ENCODE peak calls at places on chromosomes 13 and 19, in four cellular contexts. L, H, F and S are unnamed samples.

GRCh38 chr19:12833747-12834417 is 497 bp downstream of the RTBDN start:
- DNase-seq in L (no peak), H (no peak), F (no peak), S (peak)

GRCh38 chr13:32165791-32166190 is 134.2 kb downstream of the FRY start:
- DNase-seq in L (no peak), H (no peak), F (no peak), S (no peak)

GRCh38 chr13:22793598-22794134 is 387.1 kb upstream of the SGCG start:
- DNase-seq in L (no peak), H (no peak), F (no peak), S (peak)

GRCh38 chr19:18865973-18866799 is 29.8 kb downstream of the CERS1 start:
- DNase-seq in L (peak), H (peak), F (peak), S (peak)

GRCh38 chr13:30898721-30899188 is 7.3 kb upstream of the MEDAG start:
- DNase-seq in L (peak), H (no peak), F (no peak), S (no peak)

GRCh38 chr13:102399791-102400618 is 1.8 kb downstream of the FGF14 start:
- DNase-seq in L (no peak), H (no peak), F (no peak), S (no peak)

GRCh38 chr13:28268800-28269223 is 130.5 kb downstream of the PAN3 start:
- DNase-seq in L (no peak), H (no peak), F (no peak), S (no peak)

GRCh38 chr19:16153582-16154336 is 10.3 kb downstream of the HSH2D start:
- DNase-seq in L (no peak), H (no peak), F (no peak), S (peak)

GRCh38 chr13:28012896-28013295 is 24.4 kb upstream of the URAD start:
- DNase-seq in L (no peak), H (no peak), F (no peak), S (no peak)

GRCh38 chr13:73064991-73065390 is 6.2 kb downstream of the KLF5 start:
- DNase-seq in L (no peak), H (no peak), F (no peak), S (no peak)

GRCh38 chr13:24644051-24644450 is 36.2 kb upstream of the ATP12A start:
- DNase-seq in L (peak), H (no peak), F (no peak), S (no peak)

GRCh38 chr19:51311388-51312257 is at the start of gene IGLON5:
- DNase-seq in L (no peak), H (no peak), F (no peak), S (no peak)

GRCh38 chr13:105465251-105465650 is 1070.2 kb downstream of the EFNB2 start:
- DNase-seq in L (no peak), H (no peak), F (no peak), S (no peak)

GRCh38 chr19:2291185-2291751 is 9.3 kb upstream of the PEAK3 start:
- DNase-seq in L (no peak), H (no peak), F (no peak), S (no peak)

GRCh38 chr13:110505594-110505993 is 55.9 kb downstream of the RAB20 start:
- DNase-seq in L (no peak), H (no peak), F (no peak), S (no peak)

GRCh38 chr13:80979035-80979641 is 638.2 kb upstream of the SPRY2 start:
- DNase-seq in L (peak), H (no peak), F (no peak), S (peak)

GRCh38 chr13:35789335-35790166 is 313.1 kb upstream of the MAB21L1 start:
- DNase-seq in L (peak), H (no peak), F (no peak), S (no peak)

GRCh38 chr19:34589730-34590129 is 87.2 kb downstream of the SCGB2B2 start:
- DNase-seq in L (no peak), H (no peak), F (no peak), S (no peak)

GRCh38 chr19:54431255-54431838 is 16.1 kb downstream of the TTYH1 start:
- DNase-seq in L (peak), H (no peak), F (no peak), S (no peak)